ENCODE peak calls at places on chromosomes 12 and 14, in nine cellular contexts. M is cardiac muscle cell; D is left lung; Z is transverse colon; W is PC-3; H is lower lobe of right lung; L is upper lobe of right lung; A is CD8-positive, alpha-beta T cell; I is heart left ventricle. Q is an unnamed sample.

GRCh38 chr12:41992029-41992428 is 152.6 kb downstream of the GXYLT1 start:
- DNase-seq in M (no peak), D (no peak), Z (no peak), W (no peak), H (no peak), L (no peak), A (no peak), I (no peak), Q (no peak)

GRCh38 chr14:44979740-44980346 is 17.9 kb downstream of the TOGARAM1 start:
- DNase-seq in M (no peak), D (no peak), Z (no peak), W (no peak), H (no peak), L (no peak), A (no peak), I (no peak), Q (no peak)

GRCh38 chr14:75643985-75644384 is 16.7 kb downstream of the ERG28 start:
- DNase-seq in M (no peak), D (no peak), Z (no peak), W (no peak), H (no peak), L (no peak), A (no peak), I (no peak), Q (no peak)

GRCh38 chr12:2682301-2683282 is 112.2 kb upstream of the FKBP4 start:
- DNase-seq in M (peak), D (no peak), Z (peak), W (peak), H (no peak), L (no peak), A (peak), I (no peak), Q (peak)

GRCh38 chr12:116922194-116922897 is 11.6 kb downstream of the FBXW8 start:
- DNase-seq in M (no peak), D (no peak), Z (no peak), W (no peak), H (no peak), L (no peak), A (no peak), I (no peak), Q (no peak)

GRCh38 chr12:110279976-110280783 is 867 bp upstream of the ATP2A2 start:
- DNase-seq in M (peak), D (no peak), Z (peak), W (peak), H (peak), L (no peak), A (peak), I (peak), Q (peak)

GRCh38 chr12:4939418-4940023 is 29.8 kb downstream of the KCNA1 start:
- DNase-seq in M (no peak), D (no peak), Z (no peak), W (no peak), H (no peak), L (no peak), A (no peak), I (no peak), Q (no peak)

GRCh38 chr12:124289634-124290600 is 5.0 kb upstream of the RFLNA start:
- DNase-seq in M (no peak), D (no peak), Z (no peak), W (no peak), H (peak), L (no peak), A (no peak), I (peak), Q (peak)

GRCh38 chr12:113244015-113244983 is 23.0 kb downstream of the TPCN1 start:
- DNase-seq in M (no peak), D (no peak), Z (peak), W (peak), H (peak), L (peak), A (no peak), I (peak), Q (no peak)

GRCh38 chr12:131505561-131505960 is 205.3 kb upstream of the SFSWAP start:
- DNase-seq in M (no peak), D (no peak), Z (no peak), W (no peak), H (no peak), L (no peak), A (no peak), I (no peak), Q (no peak)

GRCh38 chr14:23128969-23129758 is 10.1 kb upstream of the CEBPE start:
- DNase-seq in M (no peak), D (no peak), Z (no peak), W (no peak), H (no peak), L (no peak), A (no peak), I (no peak), Q (no peak)

GRCh38 chr14:77593501-77593911 is 22.9 kb downstream of the SPTLC2 start:
- DNase-seq in M (no peak), D (no peak), Z (no peak), W (peak), H (no peak), L (no peak), A (no peak), I (no peak), Q (no peak)

GRCh38 chr14:21748869-21749303 is 75.3 kb upstream of the OR4E1 start:
- DNase-seq in M (peak), D (no peak), Z (peak), W (peak), H (no peak), L (peak), A (peak), I (no peak), Q (peak)

GRCh38 chr14:79578470-79578869 is 632.8 kb downstream of the DIO2 start:
- DNase-seq in M (no peak), D (no peak), Z (no peak), W (no peak), H (no peak), L (no peak), A (no peak), I (no peak), Q (no peak)

GRCh38 chr12:108728820-108729611 is 2.3 kb downstream of the CORO1C start:
- DNase-seq in M (no peak), D (no peak), Z (no peak), W (peak), H (no peak), L (no peak), A (no peak), I (no peak), Q (no peak)

GRCh38 chr12:99498756-99499155 is 148.8 kb upstream of the GARIN6 start:
- DNase-seq in M (no peak), D (no peak), Z (no peak), W (peak), H (no peak), L (no peak), A (no peak), I (no peak), Q (peak)

GRCh38 chr14:64880382-64881121 is 845 bp upstream of the SPTB start:
- DNase-seq in M (peak), D (peak), Z (peak), W (peak), H (peak), L (peak), A (peak), I (peak), Q (no peak)

GRCh38 chr12:115257791-115258190 is 573.8 kb upstream of the TBX3 start:
- DNase-seq in M (no peak), D (no peak), Z (no peak), W (peak), H (no peak), L (no peak), A (no peak), I (no peak), Q (no peak)

GRCh38 chr14:45364565-45364964 is 111.6 kb upstream of the MIS18BP1 start:
- DNase-seq in M (no peak), D (no peak), Z (no peak), W (peak), H (no peak), L (no peak), A (no peak), I (no peak), Q (no peak)

GRCh38 chr14:23483216-23483854 is 13.8 kb downstream of the NGDN start:
- DNase-seq in M (peak), D (no peak), Z (no peak), W (peak), H (no peak), L (no peak), A (no peak), I (no peak), Q (peak)

GRCh38 chr12:19144985-19145384 is 15.5 kb downstream of the PLEKHA5 start:
- DNase-seq in M (no peak), D (no peak), Z (no peak), W (no peak), H (no peak), L (no peak), A (no peak), I (no peak), Q (no peak)

GRCh38 chr14:36582011-36582873 is at the start of gene NKX2-8:
- DNase-seq in M (peak), D (peak), Z (no peak), W (no peak), H (peak), L (peak), A (no peak), I (no peak), Q (no peak)

GRCh38 chr12:52501490-52501889 is 8.4 kb upstream of the KRT6A start:
- DNase-seq in M (no peak), D (no peak), Z (no peak), W (peak), H (no peak), L (no peak), A (no peak), I (no peak), Q (no peak)

GRCh38 chr12:102024765-102025164 is 37.0 kb downstream of the WASHC3 start:
- DNase-seq in M (no peak), D (no peak), Z (no peak), W (no peak), H (no peak), L (no peak), A (no peak), I (no peak), Q (no peak)

GRCh38 chr14:88352299-88353097 is 29.4 kb upstream of the KCNK10 start:
- DNase-seq in M (peak), D (no peak), Z (no peak), W (peak), H (no peak), L (no peak), A (no peak), I (no peak), Q (no peak)

GRCh38 chr12:56206373-56207166 is 15.2 kb downstream of the RNF41 start:
- DNase-seq in M (peak), D (no peak), Z (peak), W (peak), H (no peak), L (no peak), A (peak), I (peak), Q (peak)

GRCh38 chr14:104290058-104290667 is 151.8 kb downstream of the KIF26A start:
- DNase-seq in M (no peak), D (peak), Z (no peak), W (no peak), H (peak), L (peak), A (no peak), I (peak), Q (no peak)

GRCh38 chr12:52655251-52655650 is 3.2 kb upstream of the KRT2 start:
- DNase-seq in M (no peak), D (no peak), Z (no peak), W (peak), H (no peak), L (no peak), A (no peak), I (no peak), Q (no peak)

GRCh38 chr14:56412453-56413434 is 166.9 kb upstream of the TMEM260 start:
- DNase-seq in M (no peak), D (no peak), Z (no peak), W (no peak), H (no peak), L (no peak), A (no peak), I (no peak), Q (no peak)

GRCh38 chr12:64256166-64256800 is 34.2 kb upstream of the KICS2 start:
- DNase-seq in M (peak), D (no peak), Z (no peak), W (peak), H (no peak), L (no peak), A (peak), I (no peak), Q (peak)

GRCh38 chr14:22699801-22700564 is 55.8 kb upstream of the OR6J1 start:
- DNase-seq in M (no peak), D (no peak), Z (no peak), W (peak), H (no peak), L (no peak), A (no peak), I (no peak), Q (peak)

GRCh38 chr14:76774471-76775158 is 13.3 kb downstream of the VASH1 start:
- DNase-seq in M (no peak), D (no peak), Z (no peak), W (no peak), H (no peak), L (no peak), A (no peak), I (peak), Q (no peak)

DNA sequence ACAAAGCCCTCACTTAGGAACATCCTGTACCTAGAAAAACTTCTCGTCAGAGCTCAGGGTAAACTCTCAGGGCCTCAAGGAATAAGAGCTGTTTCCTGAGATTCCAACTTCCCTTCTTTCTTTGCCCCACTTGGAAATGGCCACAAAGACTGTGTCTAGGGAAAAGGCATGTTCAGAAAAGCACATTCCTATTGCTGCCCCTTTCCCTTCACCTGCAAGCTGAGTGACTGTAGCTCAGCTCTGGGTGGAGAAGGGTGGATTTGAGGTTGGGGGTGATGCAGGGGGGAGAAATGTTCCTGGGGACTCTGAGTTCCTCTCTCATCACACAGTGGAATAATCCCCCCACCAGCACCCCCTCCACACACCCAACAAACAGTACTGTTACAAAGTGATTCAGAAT is 6.8 kb downstream of the ENDOU start:
- DNase-seq in M (no peak), D (no peak), Z (no peak), W (no peak), H (no peak), L (no peak), A (no peak), I (no peak), Q (no peak)
- H3K27ac ChIP-seq in M (peak), D (peak), Z (peak), W (no peak), H (peak), L (peak), A (no peak), I (peak), Q (no peak)

DNA sequence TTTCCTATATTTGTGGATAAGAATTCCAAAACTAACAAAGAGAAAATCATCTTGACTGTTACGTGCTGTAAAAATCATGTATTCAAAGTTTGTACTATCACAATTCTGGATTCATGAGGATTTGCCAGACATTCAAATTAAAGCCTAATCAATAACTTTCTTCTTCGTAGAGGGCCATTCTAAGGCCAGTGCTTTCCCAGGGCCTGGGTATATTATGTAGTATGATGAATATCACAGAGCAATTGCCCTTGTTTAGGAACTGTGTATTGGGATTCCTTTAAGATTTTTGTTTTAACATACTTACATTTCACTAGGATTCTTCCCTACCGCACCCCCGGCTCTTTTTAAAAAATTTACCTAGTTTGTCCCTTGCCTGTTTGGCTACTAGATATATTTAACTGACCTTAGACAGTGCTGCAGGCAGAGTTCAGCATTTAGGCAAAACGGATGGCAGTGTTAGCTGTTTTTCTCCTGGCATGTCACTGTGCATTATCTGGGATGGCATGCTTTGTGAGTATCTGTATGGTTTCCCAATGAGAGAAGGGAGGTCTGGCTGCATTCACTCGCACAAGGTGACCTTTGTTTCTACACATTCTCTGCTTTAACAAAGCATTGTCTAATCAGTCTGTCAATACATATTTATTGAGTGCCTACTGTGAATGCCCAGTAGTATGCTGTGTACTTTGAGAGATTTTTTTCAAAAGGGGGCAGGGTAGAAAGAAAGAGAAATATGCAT is 63.2 kb downstream of the ERC1 start:
- DNase-seq in M (peak), D (no peak), Z (no peak), W (no peak), H (no peak), L (no peak), A (no peak), I (no peak), Q (no peak)
- H3K4me3 ChIP-seq in M (no peak), D (no peak), Z (no peak), W (no peak), H (no peak), L (no peak), A (no peak), I (peak), Q (no peak)

GRCh38 chr14:102498678-102499265 is 10.8 kb downstream of the ANKRD9 start:
- DNase-seq in M (no peak), D (no peak), Z (no peak), W (no peak), H (no peak), L (no peak), A (no peak), I (no peak), Q (no peak)
- H3K27ac ChIP-seq in M (no peak), D (no peak), Z (no peak), W (no peak), H (no peak), L (no peak), A (no peak), I (no peak), Q (no peak)

GRCh38 chr12:49893753-49894752 is 9.6 kb downstream of the FAIM2 start:
- DNase-seq in M (no peak), D (peak), Z (no peak), W (peak), H (peak), L (no peak), A (no peak), I (peak), Q (no peak)
- H3K4me3 ChIP-seq in M (no peak), D (no peak), Z (no peak), W (no peak), H (no peak), L (no peak), A (no peak), I (no peak), Q (no peak)

GRCh38 chr12:67649165-67650126 is 901 bp downstream of the DYRK2 start:
- DNase-seq in M (peak), D (peak), Z (peak), W (peak), H (peak), L (peak), A (peak), I (peak), Q (no peak)
- H3K27ac ChIP-seq in M (peak), D (peak), Z (peak), W (peak), H (peak), L (peak), A (peak), I (peak), Q (peak)

GRCh38 chr14:73745571-73746539 is 31.7 kb upstream of the PNMA1 start:
- DNase-seq in M (no peak), D (no peak), Z (no peak), W (no peak), H (no peak), L (no peak), A (no peak), I (no peak), Q (no peak)

GRCh38 chr14:73743431-73743931 is 29.3 kb upstream of the PNMA1 start:
- DNase-seq in M (no peak), D (peak), Z (peak), W (no peak), H (peak), L (no peak), A (peak), I (peak), Q (no peak)

GRCh38 chr14:73744175-73744867 is 30.1 kb upstream of the PNMA1 start:
- DNase-seq in M (no peak), D (no peak), Z (peak), W (no peak), H (no peak), L (no peak), A (no peak), I (no peak), Q (no peak)

GRCh38 chr14:73746540-73747385 is 32.6 kb upstream of the PNMA1 start:
- DNase-seq in M (no peak), D (no peak), Z (no peak), W (no peak), H (no peak), L (no peak), A (no peak), I (no peak), Q (no peak)

DNA sequence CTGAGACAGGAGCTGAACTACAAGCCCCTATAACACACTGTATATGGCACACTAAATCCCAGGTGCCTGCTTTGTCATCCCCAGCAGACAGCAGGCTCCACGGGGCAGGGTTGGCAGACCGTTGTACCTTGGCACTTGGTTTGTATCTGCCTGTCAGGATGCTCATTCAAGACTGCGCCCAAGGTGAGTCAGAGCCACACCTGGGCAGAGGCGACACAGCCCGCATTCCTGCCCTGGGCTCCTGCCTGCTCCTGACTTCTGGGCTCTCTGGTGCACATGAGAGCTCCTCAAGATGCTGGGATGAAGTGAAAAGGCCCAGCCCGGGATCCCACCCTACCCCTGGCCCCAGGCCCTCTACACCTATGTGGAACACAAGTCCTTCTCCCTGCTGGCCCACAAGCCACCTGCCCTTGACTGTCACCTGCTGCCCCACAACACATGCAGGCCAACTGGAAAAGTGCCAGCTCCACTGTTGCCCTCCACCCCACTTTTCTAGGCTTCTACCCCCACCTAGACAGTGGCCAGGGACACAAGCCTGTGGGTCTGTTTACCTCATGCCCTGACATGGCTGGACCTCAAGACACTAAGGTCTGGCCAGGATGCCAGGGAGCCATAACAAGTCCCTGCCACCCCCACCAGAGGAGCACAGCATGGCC is 30.8 kb upstream of the PNMA1 start:
- DNase-seq in M (no peak), D (peak), Z (peak), W (peak), H (peak), L (peak), A (peak), I (no peak), Q (no peak)
- H3K4me3 ChIP-seq in M (no peak), D (no peak), Z (no peak), W (peak), H (no peak), L (no peak), A (no peak), I (no peak), Q (no peak)

GRCh38 chr12:123065666-123066457 is 85.0 kb downstream of the PITPNM2 start:
- DNase-seq in M (no peak), D (no peak), Z (no peak), W (no peak), H (no peak), L (no peak), A (no peak), I (no peak), Q (no peak)
- H3K27ac ChIP-seq in M (no peak), D (no peak), Z (peak), W (no peak), H (no peak), L (no peak), A (no peak), I (peak), Q (no peak)

GRCh38 chr14:54772451-54772881 is 130.2 kb downstream of the GCH1 start:
- DNase-seq in M (no peak), D (no peak), Z (no peak), W (peak), H (no peak), L (no peak), A (no peak), I (no peak), Q (no peak)
- H3K4me3 ChIP-seq in M (no peak), D (no peak), Z (no peak), W (peak), H (no peak), L (no peak), A (no peak), I (no peak), Q (no peak)

DNA sequence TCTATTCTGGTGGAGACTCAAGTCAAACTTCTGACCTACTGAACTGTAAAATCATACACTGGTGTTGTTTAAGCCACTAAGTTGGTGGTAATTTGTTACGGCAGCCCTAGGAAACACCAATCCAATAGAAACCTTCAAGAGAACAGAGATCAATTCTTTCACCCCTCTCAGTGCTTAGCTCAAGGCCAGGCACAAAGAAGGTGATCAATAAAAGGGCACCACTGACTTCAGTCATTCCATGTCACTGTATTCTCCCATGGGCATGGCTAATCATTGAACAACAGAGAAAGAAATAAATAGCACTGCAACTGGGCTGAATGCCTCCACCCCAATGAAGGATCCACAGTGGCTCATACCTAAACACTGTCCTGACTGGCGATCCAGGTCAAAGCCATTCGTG is 7.3 kb downstream of the FBLN5 start:
- DNase-seq in M (no peak), D (no peak), Z (no peak), W (no peak), H (no peak), L (no peak), A (no peak), I (no peak), Q (no peak)
- H3K27ac ChIP-seq in M (no peak), D (no peak), Z (no peak), W (no peak), H (no peak), L (no peak), A (no peak), I (no peak), Q (no peak)

Q was measured in brain microvascular endothelial cell.